ENCODE peak calls at places on chromosomes 12 and 14, in four cellular contexts. One of them, this sample, is unnamed.
A peak's percentile ranks its signal among the peaks of the same experiment; 100 is the strongest.

GRCh38 chr12:2360630-2361170 is 307.9 kb downstream of the CACNA1C start:
- DNase-seq in H1: no peak
- DNase-seq in GM12878: no peak
- DNase-seq in K562: peak; percentile 19
- DNase-seq in this sample: no peak

GRCh38 chr12:50589650-50590435 is 85.1 kb downstream of the DIP2B start:
- DNase-seq in H1: no peak
- DNase-seq in GM12878: no peak
- DNase-seq in K562: no peak
- DNase-seq in this sample: peak; percentile 97

GRCh38 chr12:54140958-54141388 is 47.8 kb downstream of the SMUG1 start:
- DNase-seq in H1: no peak
- DNase-seq in GM12878: no peak
- DNase-seq in K562: no peak
- DNase-seq in this sample: no peak

GRCh38 chr12:26633591-26634210 is 199.3 kb downstream of the ITPR2 start:
- DNase-seq in H1: no peak
- DNase-seq in GM12878: no peak
- DNase-seq in K562: no peak
- DNase-seq in this sample: peak; percentile 75

GRCh38 chr12:98399532-98399931 is 115.9 kb upstream of the TMPO start:
- DNase-seq in H1: no peak
- DNase-seq in GM12878: no peak
- DNase-seq in K562: peak; percentile 61
- DNase-seq in this sample: peak; percentile 78

GRCh38 chr12:49796155-49796554 is 32.1 kb downstream of the NCKAP5L start:
- DNase-seq in H1: no peak
- DNase-seq in GM12878: no peak
- DNase-seq in K562: no peak
- DNase-seq in this sample: no peak

GRCh38 chr12:127145543-127145928 is 1121.4 kb upstream of the TMEM132C start:
- DNase-seq in H1: no peak
- DNase-seq in GM12878: no peak
- DNase-seq in K562: no peak
- DNase-seq in this sample: no peak

GRCh38 chr14:95058491-95058890 is 98.8 kb downstream of the DICER1 start:
- DNase-seq in H1: no peak
- DNase-seq in GM12878: no peak
- DNase-seq in K562: no peak
- DNase-seq in this sample: no peak

GRCh38 chr12:91094036-91094660 is 17.1 kb downstream of the LUM start:
- DNase-seq in H1: no peak
- DNase-seq in GM12878: no peak
- DNase-seq in K562: no peak
- DNase-seq in this sample: peak; percentile 30

GRCh38 chr12:107732365-107732764 is 28.6 kb downstream of the PRDM4 start:
- DNase-seq in H1: no peak
- DNase-seq in GM12878: no peak
- DNase-seq in K562: no peak
- DNase-seq in this sample: no peak

GRCh38 chr12:94186461-94187237 is 38.3 kb downstream of the PLXNC1 start:
- DNase-seq in H1: peak; percentile 87
- DNase-seq in GM12878: no peak
- DNase-seq in K562: no peak
- DNase-seq in this sample: peak; percentile 61

GRCh38 chr14:56886471-56887062 is 76.3 kb upstream of the OTX2 start:
- DNase-seq in H1: no peak
- DNase-seq in GM12878: no peak
- DNase-seq in K562: no peak
- DNase-seq in this sample: no peak

GRCh38 chr12:122937622-122938091 is 28.6 kb downstream of the ABCB9 start:
- DNase-seq in H1: no peak
- DNase-seq in GM12878: no peak
- DNase-seq in K562: no peak
- DNase-seq in this sample: no peak

GRCh38 chr14:88879016-88879415 is 54.6 kb downstream of the TTC8 start:
- DNase-seq in H1: no peak
- DNase-seq in GM12878: no peak
- DNase-seq in K562: no peak
- DNase-seq in this sample: peak; percentile 96

GRCh38 chr12:85322715-85323114 is 42.7 kb downstream of the ALX1 start:
- DNase-seq in H1: no peak
- DNase-seq in GM12878: no peak
- DNase-seq in K562: no peak
- DNase-seq in this sample: no peak

GRCh38 chr12:11884661-11885060 is 186.1 kb upstream of the BCL2L14 start:
- DNase-seq in H1: no peak
- DNase-seq in GM12878: no peak
- DNase-seq in K562: no peak
- DNase-seq in this sample: peak; percentile 19

GRCh38 chr12:52870361-52871290 is 21.8 kb upstream of the KRT78 start:
- DNase-seq in H1: peak; percentile 98
- DNase-seq in GM12878: no peak
- DNase-seq in K562: peak; percentile 87
- DNase-seq in this sample: peak; percentile 25

GRCh38 chr12:40226652-40227051 is 1.9 kb downstream of the LRRK2 start:
- DNase-seq in H1: no peak
- DNase-seq in GM12878: no peak
- DNase-seq in K562: no peak
- DNase-seq in this sample: peak; percentile 73

GRCh38 chr12:55932546-55932919 is 1.6 kb downstream of the DGKA start:
- DNase-seq in H1: no peak
- DNase-seq in GM12878: no peak
- DNase-seq in K562: no peak
- DNase-seq in this sample: peak; percentile 33

GRCh38 chr14:76314521-76314951 is 61.4 kb upstream of the ESRRB start:
- DNase-seq in H1: peak; percentile 51
- DNase-seq in GM12878: no peak
- DNase-seq in K562: no peak
- DNase-seq in this sample: no peak

GRCh38 chr14:53855127-53855526 is 101.5 kb downstream of the BMP4 start:
- DNase-seq in H1: no peak
- DNase-seq in GM12878: no peak
- DNase-seq in K562: no peak
- DNase-seq in this sample: no peak

GRCh38 chr14:97713023-97713422 is 915.8 kb downstream of the VRK1 start:
- DNase-seq in H1: no peak
- DNase-seq in GM12878: no peak
- DNase-seq in K562: no peak
- DNase-seq in this sample: no peak

GRCh38 chr14:75876526-75876925 is 105.3 kb downstream of the TGFB3 start:
- DNase-seq in H1: no peak
- DNase-seq in GM12878: no peak
- DNase-seq in K562: no peak
- DNase-seq in this sample: peak; percentile 38

GRCh38 chr12:93022603-93023340 is 93.7 kb upstream of the EEA1 start:
- DNase-seq in H1: no peak
- DNase-seq in GM12878: no peak
- DNase-seq in K562: no peak
- DNase-seq in this sample: peak; percentile 41

GRCh38 chr14:100224229-100224628 is 14.7 kb upstream of the YY1 start:
- DNase-seq in H1: no peak
- DNase-seq in GM12878: no peak
- DNase-seq in K562: no peak
- DNase-seq in this sample: no peak

GRCh38 chr12:75571204-75571603 is 59.8 kb upstream of the KRR1 start:
- DNase-seq in H1: no peak
- DNase-seq in GM12878: no peak
- DNase-seq in K562: no peak
- DNase-seq in this sample: no peak

GRCh38 chr14:75821828-75822521 is 159.8 kb downstream of the TGFB3 start:
- DNase-seq in H1: no peak
- DNase-seq in GM12878: no peak
- DNase-seq in K562: no peak
- DNase-seq in this sample: peak; percentile 52

GRCh38 chr14:54175298-54175942 is 218.8 kb upstream of the BMP4 start:
- DNase-seq in H1: peak; percentile 86
- DNase-seq in GM12878: peak; percentile 16
- DNase-seq in K562: peak; percentile 42
- DNase-seq in this sample: peak; percentile 73

GRCh38 chr12:94595152-94595551 is 55.2 kb downstream of the TMCC3 start:
- DNase-seq in H1: no peak
- DNase-seq in GM12878: no peak
- DNase-seq in K562: no peak
- DNase-seq in this sample: no peak

GRCh38 chr14:104349950-104350349 is 211.6 kb downstream of the KIF26A start:
- DNase-seq in H1: no peak
- DNase-seq in GM12878: no peak
- DNase-seq in K562: no peak
- DNase-seq in this sample: no peak

GRCh38 chr14:101810897-101811620 is 49.5 kb downstream of the PPP2R5C start:
- DNase-seq in H1: no peak
- DNase-seq in GM12878: no peak
- DNase-seq in K562: no peak
- DNase-seq in this sample: peak; percentile 38

GRCh38 chr12:1346126-1346525 is 248.3 kb downstream of the FBXL14 start:
- DNase-seq in H1: no peak
- DNase-seq in GM12878: no peak
- DNase-seq in K562: no peak
- DNase-seq in this sample: peak; percentile 62

GRCh38 chr12:93011100-93011499 is 82.0 kb upstream of the EEA1 start:
- DNase-seq in H1: no peak
- DNase-seq in GM12878: no peak
- DNase-seq in K562: no peak
- DNase-seq in this sample: no peak

GRCh38 chr12:15842106-15842505 is 40.1 kb upstream of the STRAP start:
- DNase-seq in H1: no peak
- DNase-seq in GM12878: no peak
- DNase-seq in K562: no peak
- DNase-seq in this sample: peak; percentile 98

GRCh38 chr14:24432259-24433131 is 2.7 kb downstream of the KHNYN start:
- DNase-seq in H1: no peak
- DNase-seq in GM12878: no peak
- DNase-seq in K562: no peak
- DNase-seq in this sample: peak; percentile 26

GRCh38 chr12:11652351-11653040 is 3.0 kb downstream of the ETV6 start:
- DNase-seq in H1: no peak
- DNase-seq in GM12878: peak; percentile 71
- DNase-seq in K562: no peak
- DNase-seq in this sample: peak; percentile 67

GRCh38 chr12:4164591-4165558 is 108.7 kb upstream of the CCND2 start:
- DNase-seq in H1: peak; percentile 78
- DNase-seq in GM12878: no peak
- DNase-seq in K562: no peak
- DNase-seq in this sample: peak; percentile 75
- H3K4me3 ChIP-seq in H1: peak overlapping the region; percentile 65
- H3K4me3 ChIP-seq in GM12878: peak overlapping the region; percentile 55
- H3K4me3 ChIP-seq in K562: no peak overlapping the region
- H3K4me3 ChIP-seq in this sample: peak overlapping the region; percentile 41

DNA sequence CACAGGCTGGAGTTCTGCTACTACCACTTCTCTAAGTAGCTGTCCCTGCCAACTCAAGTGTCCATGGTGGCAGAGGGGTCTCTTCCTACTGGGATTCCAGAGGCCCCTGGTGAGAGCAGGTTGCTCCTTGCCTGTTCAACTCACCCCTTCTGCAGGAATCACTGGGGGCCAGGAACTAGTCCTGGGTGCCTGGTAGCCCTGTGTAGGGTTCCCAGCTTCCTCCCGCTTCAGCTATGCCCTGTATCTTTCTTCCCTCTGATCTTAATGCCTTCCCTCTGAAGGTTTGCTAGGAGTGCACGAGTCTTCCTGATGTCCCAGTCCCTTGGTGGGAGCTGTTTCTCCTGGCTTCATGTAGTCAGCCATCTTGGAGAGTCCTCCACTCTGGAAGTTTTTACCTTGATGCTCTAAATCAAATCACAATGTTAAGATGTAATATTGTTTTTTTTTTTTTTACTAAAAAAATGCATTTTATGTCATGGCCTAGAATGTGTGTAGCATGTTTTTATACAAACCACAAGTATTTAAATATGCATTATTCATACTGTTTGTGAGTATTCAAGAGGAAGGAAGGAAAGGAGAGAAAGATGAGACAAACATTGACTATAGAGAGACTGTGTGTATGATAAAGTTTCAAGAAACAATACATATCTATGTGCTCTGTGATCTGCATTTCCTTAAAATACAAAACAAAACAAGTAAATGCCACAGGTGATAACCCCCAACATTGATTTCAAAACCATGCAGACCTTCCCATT is 54.7 kb downstream of the FRS2 start:
- DNase-seq in H1: no peak
- DNase-seq in GM12878: no peak
- DNase-seq in K562: no peak
- DNase-seq in this sample: peak; percentile 49
- TF ChIP-seq CHD1 in H1: no peak
- TF ChIP-seq CHD1 in GM12878: no peak
- TF ChIP-seq CHD1 in K562: no peak
- TF ChIP-seq CHD1 in this sample: no peak

GRCh38 chr12:132600048-132601032 is 10.0 kb downstream of the LRCOL1 start:
- DNase-seq in H1: peak; percentile 81
- DNase-seq in GM12878: no peak
- DNase-seq in K562: peak; percentile 75
- DNase-seq in this sample: peak; percentile 61
- H3K4me3 ChIP-seq in H1: peak overlapping the region; percentile 23
- H3K4me3 ChIP-seq in GM12878: peak overlapping the region; percentile 27
- H3K4me3 ChIP-seq in K562: peak overlapping the region; percentile 36
- H3K4me3 ChIP-seq in this sample: peak overlapping the region; percentile 34

DNA sequence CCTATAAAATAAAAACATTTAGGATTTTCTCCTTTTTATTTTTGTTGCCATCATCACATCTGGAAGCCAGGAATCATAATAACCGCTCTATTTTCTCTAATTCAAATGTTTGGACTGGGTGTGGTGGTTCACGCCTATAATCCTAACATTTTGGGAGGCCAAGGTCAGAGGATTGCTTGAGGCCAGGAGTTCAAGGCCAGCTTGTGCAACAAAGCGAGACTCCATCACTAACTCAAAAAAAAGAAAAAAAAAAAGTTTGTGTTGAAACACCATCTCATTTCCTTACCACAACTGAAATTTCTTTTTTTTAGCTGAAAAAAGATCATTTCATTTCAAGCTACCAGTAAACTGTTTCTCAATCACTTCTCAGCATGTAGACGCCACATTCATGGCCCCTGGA is 8.8 kb upstream of the BAZ1A start:
- DNase-seq in H1: no peak
- DNase-seq in GM12878: no peak
- DNase-seq in K562: no peak
- DNase-seq in this sample: no peak
- TF ChIP-seq CHD1 in H1: no peak
- TF ChIP-seq CHD1 in GM12878: no peak
- TF ChIP-seq CHD1 in K562: no peak
- TF ChIP-seq CHD1 in this sample: no peak

GRCh38 chr12:5434647-5434968 is 2.7 kb downstream of the NTF3 start:
- DNase-seq in H1: no peak
- DNase-seq in GM12878: no peak
- DNase-seq in K562: no peak
- DNase-seq in this sample: no peak
- H3K4me3 ChIP-seq in H1: no peak overlapping the region
- H3K4me3 ChIP-seq in GM12878: no peak overlapping the region
- H3K4me3 ChIP-seq in K562: no peak overlapping the region
- H3K4me3 ChIP-seq in this sample: peak overlapping the region; percentile 94

DNA sequence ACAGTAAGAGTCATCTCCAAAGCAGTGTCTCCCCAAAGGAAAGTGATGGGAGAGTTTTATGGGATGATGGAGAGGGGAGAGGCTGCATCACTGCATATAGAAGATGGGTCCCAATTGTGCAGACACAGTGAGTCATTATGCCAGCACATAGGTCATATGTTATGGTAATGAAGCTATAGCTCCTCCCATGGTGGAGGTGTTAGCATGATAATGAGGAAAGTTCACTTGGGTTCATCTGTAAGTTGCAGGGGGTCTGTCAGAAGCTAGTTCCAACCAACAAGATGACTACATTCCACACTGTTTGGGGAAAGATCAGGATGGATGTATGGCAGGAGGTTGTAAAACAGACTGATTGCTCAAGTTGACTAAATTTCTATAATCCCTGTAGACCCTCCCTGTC is 561.3 kb downstream of the C12orf50 start:
- DNase-seq in H1: no peak
- DNase-seq in GM12878: no peak
- DNase-seq in K562: no peak
- DNase-seq in this sample: no peak
- TF ChIP-seq CHD1 in H1: no peak
- TF ChIP-seq CHD1 in GM12878: no peak
- TF ChIP-seq CHD1 in K562: no peak
- TF ChIP-seq CHD1 in this sample: no peak

This sample was measured in IMR-90.